ENCODE peak calls at places on chromosomes 16 and 17, in nine cellular contexts. S is mesendoderm; Q is uterus; U is SK-N-MC; D is CD8-positive, alpha-beta memory T cell; B is upper lobe of left lung; J is endodermal cell; N is IMR-90; T is left ventricle myocardium inferior. O is an unnamed sample.

GRCh38 chr16:23679274-23679985 is 741 bp downstream of the PLK1 start:
- DNase-seq in J (peak; percentile 80), B (no peak), T (no peak), U (no peak), Q (no peak), S (peak; percentile 78), D (no peak), N (peak; percentile 57), O (no peak)

GRCh38 chr16:85465328-85466307 is 147.5 kb upstream of the GSE1 start:
- DNase-seq in U (no peak), S (no peak), D (no peak), N (peak; percentile 76), B (no peak), Q (peak; percentile 75), T (peak; percentile 87), J (no peak), O (peak; percentile 77)

GRCh38 chr16:87993901-87994300 is 42.7 kb downstream of the BANP start:
- DNase-seq in U (no peak), Q (no peak), N (no peak), J (no peak), B (no peak), S (no peak), D (no peak), T (no peak), O (no peak)

GRCh38 chr16:9908613-9909012 is 273.6 kb downstream of the GRIN2A start:
- DNase-seq in B (no peak), U (no peak), N (no peak), S (no peak), D (no peak), J (no peak), Q (peak; percentile 66), T (peak; percentile 38), O (no peak)

GRCh38 chr16:82627811-82628339 is 1.1 kb downstream of the CDH13 start:
- DNase-seq in S (no peak), J (peak; percentile 72), B (peak; percentile 86), Q (peak; percentile 35), U (no peak), D (no peak), T (peak; percentile 45), N (peak; percentile 26), O (peak; percentile 64)

GRCh38 chr17:266701-267656 is 85.5 kb upstream of the DOC2B start:
- DNase-seq in B (no peak), T (peak; percentile 48), D (no peak), N (no peak), J (peak; percentile 51), S (no peak), U (no peak), Q (peak; percentile 43), O (peak; percentile 24)

GRCh38 chr16:21652451-21652850 is at the start of gene IGSF6:
- DNase-seq in Q (no peak), B (no peak), S (no peak), N (no peak), U (no peak), T (no peak), D (no peak), J (no peak), O (no peak)

GRCh38 chr17:50934672-50935200 is 68.6 kb upstream of the TOB1 start:
- DNase-seq in N (no peak), D (no peak), B (no peak), U (no peak), Q (no peak), T (no peak), J (no peak), S (no peak), O (no peak)

GRCh38 chr17:80603380-80603779 is 58.7 kb downstream of the RPTOR start:
- DNase-seq in S (no peak), U (no peak), Q (no peak), T (no peak), J (no peak), D (no peak), B (no peak), N (no peak), O (no peak)

GRCh38 chr17:48597775-48598631 is 4.4 kb upstream of the HOXB5 start:
- DNase-seq in N (peak; percentile 88), B (peak; percentile 91), U (no peak), D (peak; percentile 43), Q (peak; percentile 56), T (no peak), S (no peak), J (peak; percentile 83), O (no peak)

GRCh38 chr17:50961282-50962220 is 95.4 kb upstream of the TOB1 start:
- DNase-seq in S (no peak), Q (no peak), B (no peak), D (no peak), T (no peak), J (peak; percentile 33), N (no peak), U (no peak), O (no peak)

GRCh38 chr16:53980675-53981074 is 276.7 kb downstream of the FTO start:
- DNase-seq in D (no peak), Q (no peak), S (no peak), N (peak; percentile 6), J (no peak), B (no peak), U (no peak), T (no peak), O (no peak)

GRCh38 chr16:84312783-84313382 is 18.2 kb downstream of the WFDC1 start:
- DNase-seq in N (no peak), Q (no peak), U (no peak), B (peak; percentile 80), J (peak; percentile 91), T (no peak), S (peak; percentile 62), D (no peak), O (no peak)

GRCh38 chr17:39009471-39010085 is 42.4 kb upstream of the FBXO47 start:
- DNase-seq in N (no peak), S (no peak), J (no peak), D (no peak), Q (no peak), B (no peak), T (no peak), U (no peak), O (no peak)

GRCh38 chr17:27578718-27579085 is 52.3 kb upstream of the LGALS9 start:
- DNase-seq in N (peak; percentile 68), S (peak; percentile 62), D (no peak), U (no peak), Q (no peak), B (no peak), T (no peak), J (peak; percentile 65), O (no peak)

GRCh38 chr16:81035398-81035974 is at the start of gene ATMIN:
- DNase-seq in J (peak; percentile 97), N (peak; percentile 77), Q (peak; percentile 83), S (peak; percentile 94), T (peak; percentile 87), B (peak; percentile 98), U (no peak), D (peak; percentile 86), O (peak; percentile 75)

GRCh38 chr17:38893612-38894011 is 23.8 kb downstream of the LASP1 start:
- DNase-seq in J (no peak), D (peak; percentile 44), S (peak; percentile 49), N (no peak), B (no peak), Q (no peak), T (peak; percentile 56), U (no peak), O (no peak)

GRCh38 chr16:68116256-68116853 is 31.2 kb downstream of the NFATC3 start:
- DNase-seq in J (no peak), S (no peak), D (peak; percentile 19), Q (no peak), B (no peak), U (no peak), N (peak; percentile 51), T (no peak), O (no peak)

GRCh38 chr16:77729951-77730350 is 7.6 kb downstream of the NUDT7 start:
- DNase-seq in T (no peak), B (no peak), S (no peak), Q (no peak), U (no peak), J (no peak), N (no peak), D (no peak), O (no peak)

DNA sequence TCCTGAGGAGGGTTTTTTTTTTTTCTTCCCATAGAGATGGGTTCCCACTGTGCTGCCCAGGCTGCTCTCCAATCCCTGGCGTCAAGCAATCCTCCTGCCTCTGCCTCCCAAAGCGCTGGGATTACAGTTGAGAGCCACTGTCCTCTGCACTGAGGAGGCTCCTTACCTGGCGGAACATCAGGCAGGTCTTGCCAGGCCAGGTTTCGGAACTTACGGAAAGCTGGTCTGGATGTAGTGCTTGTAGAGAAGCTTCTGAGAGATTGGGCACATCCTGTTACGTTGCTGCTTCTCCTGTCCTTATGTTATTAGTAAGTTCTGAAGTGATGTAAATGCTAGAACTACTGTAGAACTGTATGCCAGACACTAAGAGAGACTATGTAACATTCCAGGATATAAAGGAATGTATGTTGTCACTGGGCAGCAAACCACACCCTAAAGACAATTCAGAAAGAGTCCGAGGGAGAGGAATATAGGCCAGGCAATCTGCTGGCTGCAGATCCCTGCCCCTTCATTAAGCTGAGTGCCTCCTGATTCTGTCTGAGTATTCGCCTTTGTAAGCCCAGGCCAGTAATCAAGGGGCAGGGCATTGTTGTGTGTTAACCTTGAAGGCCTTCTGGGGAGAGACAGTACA is 21.1 kb downstream of the ETV4 start:
- DNase-seq in B (no peak), J (peak; percentile 45), U (no peak), T (no peak), S (no peak), Q (no peak), N (peak; percentile 27), D (no peak), O (no peak)
- H3K27ac ChIP-seq in B (no peak overlapping the region), J (no peak overlapping the region), U (no peak overlapping the region), T (peak overlapping the region; percentile 55), S (no peak overlapping the region), Q (no peak overlapping the region), N (no peak overlapping the region), D (no peak overlapping the region), O (no peak overlapping the region)

GRCh38 chr16:55482056-55482455 is 3.1 kb downstream of the MMP2 start:
- DNase-seq in J (no peak), N (peak; percentile 57), U (no peak), B (no peak), Q (no peak), D (no peak), S (no peak), T (no peak), O (no peak)
- H3K27ac ChIP-seq in J (no peak overlapping the region), N (no peak overlapping the region), U (no peak overlapping the region), B (no peak overlapping the region), Q (peak overlapping the region; percentile 95), D (no peak overlapping the region), S (no peak overlapping the region), T (peak overlapping the region; percentile 91), O (no peak overlapping the region)

GRCh38 chr17:78724999-78725398 is 57.1 kb downstream of the CYTH1 start:
- DNase-seq in D (no peak), B (no peak), U (no peak), S (no peak), N (no peak), Q (no peak), T (no peak), J (no peak), O (no peak)
- H3K27ac ChIP-seq in D (no peak overlapping the region), B (no peak overlapping the region), U (peak overlapping the region; percentile 56), S (no peak overlapping the region), N (no peak overlapping the region), Q (no peak overlapping the region), T (no peak overlapping the region), J (no peak overlapping the region), O (peak overlapping the region; percentile 71)

DNA sequence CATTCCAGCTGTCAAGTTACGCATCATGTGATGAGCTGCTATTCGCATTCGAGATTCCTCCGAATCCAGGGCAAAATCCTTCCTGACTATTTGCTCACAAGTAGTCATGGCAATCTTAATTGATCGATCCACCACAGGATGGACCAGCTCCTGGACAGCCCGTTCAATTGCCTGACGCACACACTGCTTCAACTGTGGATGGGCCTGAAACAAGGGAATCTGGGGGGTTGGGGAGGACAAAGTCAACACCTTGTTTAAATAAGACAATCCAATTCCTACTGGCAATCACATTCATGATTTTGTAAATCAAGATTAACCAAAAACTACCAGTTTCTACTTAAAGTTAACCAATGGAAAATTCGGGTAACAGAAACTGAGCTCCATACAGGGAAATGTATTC is 28.4 kb downstream of the SETD6 start:
- DNase-seq in J (no peak), N (no peak), U (no peak), D (no peak), S (no peak), Q (no peak), T (no peak), B (no peak), O (no peak)
- H3K27ac ChIP-seq in J (no peak overlapping the region), N (no peak overlapping the region), U (no peak overlapping the region), D (no peak overlapping the region), S (no peak overlapping the region), Q (no peak overlapping the region), T (no peak overlapping the region), B (no peak overlapping the region), O (no peak overlapping the region)

O was measured in gastrocnemius medialis.